ENCODE peak calls at places on chromosomes 7 and 10, in eight cellular contexts. M, O, J, N, E, K, Q and F are unnamed samples.

GRCh38 chr7:29488977-29489376 is 74.7 kb upstream of the PRR15 start:
- DNase-seq in M (peak), O (peak), J (peak), N (no peak), E (no peak), K (no peak), Q (no peak), F (no peak)

GRCh38 chr10:63491558-63492316 is 26.0 kb upstream of the JMJD1C start:
- DNase-seq in M (peak), O (peak), J (peak), N (no peak), E (no peak), K (no peak), Q (no peak), F (peak)

GRCh38 chr7:86947956-86948355 is 111.5 kb downstream of the ELAPOR2 start:
- DNase-seq in M (peak), O (no peak), J (no peak), N (no peak), E (no peak), K (no peak), Q (no peak), F (no peak)

GRCh38 chr7:67593807-67594206 is 597.2 kb downstream of the TYW1 start:
- DNase-seq in M (no peak), O (no peak), J (no peak), N (no peak), E (no peak), K (no peak), Q (no peak), F (no peak)

GRCh38 chr7:13179011-13179574 is 491.7 kb downstream of the ARL4A start:
- DNase-seq in M (peak), O (no peak), J (peak), N (no peak), E (no peak), K (no peak), Q (no peak), F (no peak)

GRCh38 chr7:90678986-90679385 is 82.9 kb downstream of the CDK14 start:
- DNase-seq in M (no peak), O (no peak), J (no peak), N (no peak), E (no peak), K (no peak), Q (no peak), F (no peak)

GRCh38 chr7:30466266-30466665 is 12.3 kb downstream of the NOD1 start:
- DNase-seq in M (peak), O (no peak), J (peak), N (no peak), E (no peak), K (no peak), Q (no peak), F (no peak)

GRCh38 chr10:51007781-51008180 is 66.5 kb upstream of the PRKG1 start:
- DNase-seq in M (peak), O (peak), J (peak), N (no peak), E (no peak), K (no peak), Q (no peak), F (no peak)

GRCh38 chr7:1671876-1672451 is 1.9 kb downstream of the ELFN1 start:
- DNase-seq in M (no peak), O (no peak), J (no peak), N (no peak), E (peak), K (no peak), Q (no peak), F (no peak)

GRCh38 chr7:131629203-131629871 is 72.9 kb upstream of the PODXL start:
- DNase-seq in M (peak), O (no peak), J (peak), N (no peak), E (no peak), K (no peak), Q (no peak), F (peak)

GRCh38 chr10:7181416-7181815 is 229.4 kb downstream of the SFMBT2 start:
- DNase-seq in M (no peak), O (no peak), J (no peak), N (no peak), E (no peak), K (no peak), Q (no peak), F (no peak)

GRCh38 chr10:485776-486572 is 203.5 kb downstream of the DIP2C start:
- DNase-seq in M (peak), O (no peak), J (peak), N (no peak), E (no peak), K (no peak), Q (no peak), F (peak)

GRCh38 chr10:43680035-43680434 is 31.4 kb upstream of the ZNF32 start:
- DNase-seq in M (peak), O (no peak), J (peak), N (no peak), E (no peak), K (no peak), Q (no peak), F (no peak)

GRCh38 chr10:131561897-131562296 is 250.4 kb upstream of the TCERG1L start:
- DNase-seq in M (no peak), O (no peak), J (no peak), N (no peak), E (no peak), K (no peak), Q (no peak), F (no peak)

GRCh38 chr7:93361853-93362252 is 129.7 kb downstream of the VPS50 start:
- DNase-seq in M (no peak), O (no peak), J (no peak), N (no peak), E (no peak), K (no peak), Q (no peak), F (no peak)

GRCh38 chr7:93364806-93365205 is 132.6 kb downstream of the VPS50 start:
- DNase-seq in M (no peak), O (no peak), J (no peak), N (no peak), E (no peak), K (no peak), Q (no peak), F (no peak)

GRCh38 chr7:93365341-93365740 is 133.2 kb downstream of the VPS50 start:
- DNase-seq in M (no peak), O (no peak), J (no peak), N (no peak), E (no peak), K (no peak), Q (no peak), F (no peak)

GRCh38 chr7:93366816-93367215 is 134.7 kb downstream of the VPS50 start:
- DNase-seq in M (no peak), O (no peak), J (no peak), N (no peak), E (no peak), K (no peak), Q (no peak), F (no peak)
- H3K27ac ChIP-seq in M (no peak), O (no peak), J (no peak), N (no peak), E (no peak), K (no peak), Q (no peak), F (no peak)

DNA sequence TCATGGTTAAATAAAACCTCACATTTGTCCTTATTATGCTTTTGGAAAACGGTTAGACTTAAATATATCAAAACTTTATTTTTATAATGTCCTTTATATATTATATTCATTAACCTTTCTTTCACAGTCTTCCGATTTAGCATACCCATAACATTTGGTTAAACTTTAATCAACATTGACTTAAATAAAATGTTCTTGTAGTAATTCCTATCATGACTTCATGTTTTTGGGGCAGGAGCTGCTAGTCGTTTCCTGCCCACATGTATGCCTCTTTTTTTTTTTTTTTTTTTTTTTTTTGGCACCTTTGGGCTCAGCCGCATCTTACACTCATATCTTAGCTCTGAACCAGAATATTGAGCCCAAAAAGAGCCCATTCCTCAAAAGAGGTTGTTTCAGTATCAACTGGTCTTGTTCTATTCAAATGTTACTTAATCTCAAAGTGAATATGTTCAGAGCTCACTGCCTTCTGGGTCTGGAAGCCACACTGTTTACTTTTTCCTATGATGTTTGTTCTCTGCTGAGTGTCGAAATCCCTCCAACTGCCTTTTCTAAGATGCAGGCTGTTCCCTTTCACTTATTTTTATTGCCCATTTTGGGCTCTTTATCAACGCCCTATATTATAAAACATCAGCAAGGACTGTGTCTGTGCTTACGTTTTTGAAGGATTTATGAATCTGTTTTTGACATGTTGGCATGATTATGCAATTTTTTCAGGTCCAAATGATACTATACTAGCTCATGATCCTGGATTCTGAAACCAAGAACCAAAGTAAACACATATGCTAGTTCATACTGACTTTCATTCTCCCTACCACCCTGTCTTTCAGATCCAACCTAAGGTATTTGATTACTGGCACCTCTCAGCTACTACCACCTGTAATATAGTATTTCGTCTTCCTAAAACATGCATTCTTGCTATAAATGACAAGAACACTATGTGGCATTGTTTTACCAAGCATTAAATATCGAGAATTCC is 914.4 kb downstream of the PCDH15 start:
- DNase-seq in M (no peak), O (no peak), J (peak), N (no peak), E (no peak), K (no peak), Q (no peak), F (no peak)
- TF ChIP-seq CTCF in M (no peak), O (no peak), J (no peak), N (no peak), E (no peak), K (no peak), Q (no peak), F (no peak)

GRCh38 chr7:139362302-139362701 is 2.6 kb downstream of the LUC7L2 start:
- DNase-seq in M (no peak), O (no peak), J (peak), N (no peak), E (no peak), K (no peak), Q (no peak), F (no peak)
- H3K4me3 ChIP-seq in M (peak), O (peak), J (peak), N (no peak), E (no peak), K (peak), Q (no peak), F (no peak)

GRCh38 chr7:27166475-27167169 is 1.3 kb upstream of the HOXA9 start:
- DNase-seq in M (no peak), O (no peak), J (no peak), N (no peak), E (no peak), K (no peak), Q (no peak), F (no peak)

GRCh38 chr7:27165089-27165654 is at the start of gene HOXA9:
- DNase-seq in M (no peak), O (peak), J (peak), N (no peak), E (no peak), K (peak), Q (no peak), F (peak)

GRCh38 chr7:27164381-27165088 is 802 bp downstream of the HOXA9 start:
- DNase-seq in M (no peak), O (no peak), J (no peak), N (no peak), E (no peak), K (no peak), Q (no peak), F (no peak)

GRCh38 chr7:27167170-27167505 is 1.8 kb upstream of the HOXA9 start:
- DNase-seq in M (no peak), O (no peak), J (no peak), N (no peak), E (no peak), K (no peak), Q (no peak), F (no peak)

GRCh38 chr7:27165655-27166474 is 528 bp upstream of the HOXA9 start:
- DNase-seq in M (no peak), O (no peak), J (no peak), N (no peak), E (no peak), K (no peak), Q (no peak), F (peak)
- H3K27ac ChIP-seq in M (no peak), O (peak), J (no peak), N (no peak), E (no peak), K (peak), Q (no peak), F (peak)

GRCh38 chr10:75407296-75407715 is 5.7 kb upstream of the ZNF503 start:
- DNase-seq in M (no peak), O (no peak), J (no peak), N (peak), E (peak), K (no peak), Q (no peak), F (peak)

GRCh38 chr10:75406158-75407065 is 4.8 kb upstream of the ZNF503 start:
- DNase-seq in M (no peak), O (no peak), J (no peak), N (peak), E (peak), K (no peak), Q (no peak), F (no peak)

GRCh38 chr10:75408911-75409885 is 7.6 kb upstream of the ZNF503 start:
- DNase-seq in M (peak), O (no peak), J (no peak), N (peak), E (peak), K (peak), Q (no peak), F (peak)

GRCh38 chr10:75408512-75408881 is 6.9 kb upstream of the ZNF503 start:
- DNase-seq in M (no peak), O (no peak), J (no peak), N (peak), E (peak), K (no peak), Q (no peak), F (peak)

GRCh38 chr10:75407716-75408511 is 6.3 kb upstream of the ZNF503 start:
- DNase-seq in M (peak), O (no peak), J (peak), N (peak), E (peak), K (no peak), Q (no peak), F (peak)
- TF ChIP-seq CTCF in M (no peak), O (no peak), J (no peak), N (no peak), E (no peak), K (no peak), Q (peak), F (peak)

DNA sequence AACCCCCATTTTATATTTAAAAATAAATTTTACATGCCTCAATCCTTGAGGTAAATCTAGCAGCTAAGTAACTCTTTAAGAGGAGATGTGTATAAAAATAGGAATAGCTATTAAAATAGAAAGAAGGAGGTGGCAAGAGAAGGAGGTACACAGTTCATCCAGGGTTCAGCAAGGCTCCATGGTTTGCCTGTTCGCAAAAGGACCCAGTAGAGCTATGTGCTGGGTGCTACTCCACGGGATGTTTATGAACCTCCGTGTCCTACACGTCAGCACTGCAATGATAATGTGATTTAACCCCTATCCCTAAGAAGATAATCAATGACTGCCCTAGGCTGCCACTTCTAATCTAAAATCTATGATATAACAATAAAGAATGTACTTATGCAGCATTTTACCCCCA is 926 bp upstream of the DENND11 start:
- DNase-seq in M (no peak), O (no peak), J (no peak), N (no peak), E (no peak), K (no peak), Q (no peak), F (no peak)
- H3K4me3 ChIP-seq in M (peak), O (no peak), J (peak), N (no peak), E (no peak), K (peak), Q (peak), F (no peak)